ENCODE peak calls at places on chromosomes 3 and 15, in six cellular contexts. B, A, H, I, C and T are unnamed samples.

GRCh38 chr3:155835341-155836071 is 18.7 kb downstream of the SLC33A1 start:
- DNase-seq in H (peak), C (no peak), B (no peak), I (no peak), A (no peak), T (no peak)

GRCh38 chr15:101523560-101523940 is 34.0 kb upstream of the PCSK6 start:
- DNase-seq in H (no peak), C (no peak), I (no peak), B (no peak), A (peak), T (no peak)

GRCh38 chr3:4757949-4758855 is 221.0 kb upstream of the BHLHE40 start:
- DNase-seq in A (no peak), I (no peak), B (no peak), H (no peak), C (no peak), T (no peak)

GRCh38 chr3:11346416-11346815 is 74.2 kb downstream of the ATG7 start:
- DNase-seq in H (no peak), C (no peak), B (no peak), I (no peak), A (no peak), T (no peak)

GRCh38 chr3:144051211-144051610 is 79.6 kb downstream of the DIPK2A start:
- DNase-seq in H (no peak), B (no peak), C (no peak), I (no peak), A (no peak), T (no peak)

GRCh38 chr3:96175500-96175899 is 638.9 kb upstream of the EPHA6 start:
- DNase-seq in H (no peak), C (no peak), A (no peak), B (no peak), I (no peak), T (no peak)

GRCh38 chr3:61268659-61269058 is 17.4 kb upstream of the FHIT start:
- DNase-seq in I (no peak), H (no peak), A (no peak), C (no peak), B (no peak), T (no peak)

GRCh38 chr3:156181509-156181908 is 61.1 kb downstream of the KCNAB1 start:
- DNase-seq in A (no peak), H (no peak), I (no peak), C (no peak), B (no peak), T (no peak)

GRCh38 chr3:56471771-56472170 is 3.5 kb upstream of the ERC2 start:
- DNase-seq in C (no peak), I (no peak), B (no peak), H (no peak), A (no peak), T (no peak)

GRCh38 chr3:126003447-126004190 is 34.6 kb downstream of the ROPN1B start:
- DNase-seq in I (no peak), H (no peak), A (no peak), B (no peak), C (no peak), T (no peak)